ENCODE peak calls at places on chromosomes 11 and 22, in eight cellular contexts. H is left ventricle myocardium inferior, G is psoas muscle, V is Calu3, X is AG04450, S is fibroblast of pulmonary artery, U is astrocyte of the cerebellum, L is cardiac muscle cell. Q is an unnamed sample.
A peak's percentile ranks its signal among the peaks of the same experiment; 100 is the strongest.

GRCh38 chr11:59829358-59829757 is 15.9 kb downstream of the CBLIF start:
- DNase-seq in X (no peak), L (no peak), V (no peak), S (no peak), H (no peak), G (no peak), U (no peak), Q (no peak)

GRCh38 chr11:5928811-5929210 is 13.2 kb upstream of the OR56A3 start:
- DNase-seq in V (no peak), U (no peak), H (no peak), S (no peak), G (no peak), L (no peak), X (no peak), Q (no peak)

GRCh38 chr11:10208045-10208674 is 85.9 kb downstream of the SBF2 start:
- DNase-seq in S (peak; percentile 72), X (no peak), U (peak; percentile 34), V (peak; percentile 3), H (no peak), G (no peak), L (peak; percentile 54), Q (no peak)

GRCh38 chr11:116386118-116386699 is 386.6 kb downstream of the BUD13 start:
- DNase-seq in H (no peak), V (no peak), S (no peak), G (no peak), U (no peak), X (no peak), L (no peak), Q (no peak)

GRCh38 chr11:17526931-17527660 is 17.1 kb downstream of the USH1C start:
- DNase-seq in H (no peak), V (no peak), X (no peak), S (no peak), L (no peak), G (no peak), U (no peak), Q (no peak)

GRCh38 chr11:131278472-131278871 is 91.9 kb upstream of the NTM start:
- DNase-seq in V (no peak), G (no peak), S (no peak), X (no peak), L (no peak), U (no peak), H (no peak), Q (no peak)

GRCh38 chr11:130448416-130449068 is at the start of gene ADAMTS15:
- DNase-seq in X (no peak), L (peak; percentile 97), V (peak; percentile 75), G (peak; percentile 81), H (peak; percentile 91), U (peak; percentile 73), S (peak; percentile 90), Q (peak; percentile 91)

GRCh38 chr11:109929308-109929707 is 163.9 kb upstream of the ZC3H12C start:
- DNase-seq in G (no peak), X (no peak), V (no peak), U (no peak), L (no peak), S (no peak), H (no peak), Q (no peak)

GRCh38 chr11:18394928-18395734 is 768 bp downstream of the LDHA start:
- DNase-seq in H (no peak), S (peak; percentile 20), G (no peak), U (no peak), X (no peak), L (peak; percentile 38), V (no peak), Q (no peak)

GRCh38 chr11:44928144-44928543 is 22.5 kb downstream of the TP53I11 start:
- DNase-seq in L (no peak), G (no peak), H (no peak), X (no peak), V (no peak), S (no peak), U (no peak), Q (no peak)

GRCh38 chr11:126146454-126147192 is 64.8 kb downstream of the RPUSD4 start:
- DNase-seq in L (no peak), H (no peak), G (no peak), U (no peak), V (no peak), S (no peak), X (no peak), Q (peak; percentile 63)

GRCh38 chr11:72989727-72990126 is 152.4 kb downstream of the FCHSD2 start:
- DNase-seq in L (no peak), X (no peak), U (no peak), V (no peak), S (peak; percentile 73), G (no peak), H (no peak), Q (no peak)

GRCh38 chr22:25572708-25573161 is 8.3 kb downstream of the GRK3 start:
- DNase-seq in S (no peak), H (no peak), L (no peak), X (no peak), G (no peak), V (no peak), U (no peak), Q (no peak)

GRCh38 chr22:33210129-33210784 is 152.1 kb upstream of the SYN3 start:
- DNase-seq in G (no peak), H (no peak), S (peak; percentile 51), V (peak; percentile 51), X (no peak), U (no peak), L (peak; percentile 65), Q (peak; percentile 47)

GRCh38 chr22:41445171-41446056 is 1.2 kb downstream of the TOB2 start:
- DNase-seq in X (no peak), V (no peak), G (no peak), H (peak; percentile 44), L (peak; percentile 29), S (peak; percentile 14), U (no peak), Q (peak; percentile 23)

GRCh38 chr11:17658211-17658610 is 61.2 kb upstream of the MYOD1 start:
- DNase-seq in V (no peak), L (no peak), U (no peak), X (no peak), S (no peak), G (no peak), H (no peak), Q (no peak)

GRCh38 chr11:66287256-66288137 is 1.4 kb downstream of the YIF1A start:
- DNase-seq in V (no peak), X (no peak), G (no peak), L (no peak), U (no peak), S (no peak), H (no peak), Q (no peak)

DNA sequence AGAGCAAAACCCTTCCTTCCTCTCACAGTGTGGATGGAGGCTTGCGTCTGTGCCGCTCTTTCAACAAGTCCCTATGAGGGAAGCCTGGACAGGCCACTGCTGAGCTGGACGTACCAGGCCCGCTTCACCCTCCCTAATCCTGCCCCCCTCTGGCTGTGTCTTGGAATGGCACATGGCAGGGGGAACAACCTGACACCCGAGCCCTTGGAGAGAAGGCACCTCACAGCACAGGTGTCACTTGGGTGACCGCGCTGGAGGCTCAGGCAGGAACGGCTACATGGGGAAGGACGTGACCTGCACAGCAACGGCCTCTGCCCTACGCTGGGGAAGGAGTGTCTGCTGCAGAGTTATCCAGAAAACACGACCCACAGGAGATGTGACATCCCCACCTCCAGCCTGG is 11.0 kb downstream of the CARS1 start:
- DNase-seq in X (no peak), L (no peak), G (peak; percentile 44), H (no peak), S (no peak), V (no peak), U (no peak), Q (peak; percentile 23)
- TF ChIP-seq CTCF in X (no peak), L (peak; percentile 19), G (no peak), H (no peak), S (peak; percentile 22), V (no peak), U (peak; percentile 32), Q (no peak)

GRCh38 chr22:43783777-43784176 is 28.3 kb downstream of the EFCAB6 start:
- DNase-seq in L (no peak), V (no peak), S (peak; percentile 6), U (no peak), X (no peak), G (no peak), H (no peak), Q (no peak)
- TF ChIP-seq CTCF in L (peak; percentile 14), V (no peak), S (peak; percentile 11), U (peak; percentile 15), X (peak; percentile 10), G (no peak), H (no peak), Q (no peak)

GRCh38 chr22:44155115-44155514 is 25.6 kb upstream of the PARVG start:
- DNase-seq in H (no peak), G (no peak), X (no peak), S (no peak), U (no peak), L (no peak), V (no peak), Q (no peak)
- TF ChIP-seq CTCF in H (no peak), G (no peak), X (no peak), S (no peak), U (no peak), L (no peak), V (no peak), Q (no peak)

GRCh38 chr11:25733777-25734176 is 598.2 kb upstream of the ANO3 start:
- DNase-seq in X (no peak), S (peak; percentile 15), L (no peak), V (no peak), H (no peak), G (no peak), U (no peak), Q (no peak)
- TF ChIP-seq CTCF in X (peak; percentile 11), S (peak; percentile 3), L (peak; percentile 13), V (no peak), H (no peak), G (no peak), U (peak; percentile 25), Q (peak; percentile 8)

DNA sequence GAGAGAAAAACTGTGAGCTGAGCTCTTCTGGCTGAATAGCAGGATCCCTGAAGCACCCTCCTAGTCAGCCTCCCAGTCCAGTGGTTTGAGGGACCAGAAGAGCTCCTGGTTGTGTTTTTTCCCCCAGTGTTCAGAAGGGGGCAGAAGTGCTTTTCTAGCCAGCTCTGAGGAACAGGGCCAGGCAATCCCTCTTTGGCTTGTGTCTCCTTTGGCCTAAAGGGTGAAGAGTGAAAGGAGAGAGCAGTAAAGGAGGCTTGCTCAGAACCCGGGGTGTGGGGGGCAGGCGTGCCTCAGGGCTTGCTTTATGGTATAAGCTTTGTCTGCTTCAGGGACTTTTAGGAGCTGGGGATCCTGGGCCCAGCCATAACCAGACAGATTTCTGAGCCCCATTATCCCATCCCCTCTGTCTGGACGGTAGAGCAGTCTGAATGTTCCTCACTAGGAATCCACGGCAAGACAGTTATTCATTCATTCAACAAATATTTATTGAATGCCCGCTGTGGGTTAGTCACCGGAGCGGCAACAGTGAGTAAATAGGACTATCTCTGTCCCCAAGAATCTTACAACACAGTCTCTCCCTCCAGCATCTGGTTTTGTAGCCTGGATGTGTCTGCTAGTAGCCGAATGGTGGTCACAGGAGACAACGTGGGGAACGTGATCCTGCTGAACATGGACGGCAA is 14.5 kb downstream of the ACP2 start:
- DNase-seq in V (no peak), S (peak; percentile 74), H (peak; percentile 33), U (no peak), G (no peak), X (no peak), L (no peak), Q (no peak)
- TF ChIP-seq CTCF in V (no peak), S (peak; percentile 59), H (peak; percentile 54), U (peak; percentile 58), G (peak; percentile 16), X (peak; percentile 48), L (peak; percentile 73), Q (no peak)

GRCh38 chr11:122578168-122578825 is 77.2 kb upstream of the UBASH3B start:
- DNase-seq in H (no peak), G (no peak), L (no peak), V (no peak), X (no peak), S (no peak), U (no peak), Q (no peak)
- TF ChIP-seq CTCF in H (no peak), G (no peak), L (no peak), V (no peak), X (peak; percentile 9), S (peak; percentile 3), U (no peak), Q (no peak)